ENCODE peak calls at places on chromosomes 4 and X, in six cellular contexts. I, P, M, C, U and D are unnamed samples.

GRCh38 chr4:86220137-86220536 is 139.7 kb downstream of the MAPK10 start:
- DNase-seq in I (no peak), P (no peak), M (no peak), C (no peak), U (peak; percentile 5), D (no peak)

GRCh38 chrX:38102875-38103274 is 96.5 kb downstream of the SYTL5 start:
- DNase-seq in I (no peak), P (no peak), M (no peak), C (no peak), U (no peak), D (no peak)

GRCh38 chrX:12958059-12958458 is 16.9 kb upstream of the TMSB4X start:
- DNase-seq in I (no peak), P (peak; percentile 33), M (no peak), C (no peak), U (no peak), D (no peak)

GRCh38 chr4:148574502-148574901 is 132.3 kb upstream of the NR3C2 start:
- DNase-seq in I (no peak), P (no peak), M (no peak), C (peak; percentile 23), U (no peak), D (no peak)

GRCh38 chr4:3491681-3492405 is 28.7 kb downstream of the DOK7 start:
- DNase-seq in I (no peak), P (no peak), M (peak; percentile 10), C (no peak), U (peak; percentile 24), D (no peak)

GRCh38 chr4:95108883-95109421 is 351.2 kb downstream of the BMPR1B start:
- DNase-seq in I (no peak), P (no peak), M (no peak), C (no peak), U (no peak), D (no peak)

GRCh38 chr4:80027611-80028010 is 45.4 kb downstream of the ANTXR2 start:
- DNase-seq in I (no peak), P (no peak), M (no peak), C (no peak), U (no peak), D (no peak)

GRCh38 chrX:9327086-9327746 is 137.6 kb upstream of the TBL1X start:
- DNase-seq in I (no peak), P (no peak), M (no peak), C (no peak), U (no peak), D (no peak)

GRCh38 chr4:47668256-47668655 is 169.6 kb downstream of the CORIN start:
- DNase-seq in I (no peak), P (no peak), M (no peak), C (no peak), U (no peak), D (no peak)

GRCh38 chr4:113979973-113980615 is 647 bp upstream of the ARSJ start:
- DNase-seq in I (no peak), P (no peak), M (no peak), C (peak; percentile 39), U (no peak), D (no peak)